ENCODE peak calls at places on chromosomes 7 and 10, in four cellular contexts. S is body of pancreas, C is A549, F is right lobe of liver. I is an unnamed sample.

GRCh38 chr10:119268871-119269506 is 61.6 kb downstream of the GRK5 start:
- DNase-seq in S (no peak), F (no peak), C (no peak), I (peak)

GRCh38 chr7:40758590-40758989 is 623.8 kb downstream of the SUGCT start:
- DNase-seq in F (peak), S (no peak), C (no peak), I (no peak)

GRCh38 chr10:87092861-87093460 is 1.7 kb downstream of the GLUD1 start:
- DNase-seq in C (no peak), F (peak), S (peak), I (peak)

GRCh38 chr10:34814228-34815173 is 595 bp downstream of the PARD3 start:
- DNase-seq in C (peak), F (peak), S (peak), I (peak)

GRCh38 chr10:54372164-54372563 is 428.9 kb downstream of the PCDH15 start:
- DNase-seq in S (no peak), F (no peak), C (no peak), I (no peak)

GRCh38 chr7:130227883-130228575 is 20.4 kb downstream of the SSMEM1 start:
- DNase-seq in F (no peak), C (no peak), S (no peak), I (no peak)

GRCh38 chr7:102203218-102203617 is 83.5 kb upstream of the SH2B2 start:
- DNase-seq in S (no peak), F (no peak), C (no peak), I (no peak)

GRCh38 chr7:96920064-96920463 is 85.3 kb upstream of the DLX6 start:
- DNase-seq in F (no peak), S (no peak), C (no peak), I (no peak)

GRCh38 chr7:98199131-98199530 is 12.1 kb upstream of the BHLHA15 start:
- DNase-seq in C (no peak), S (no peak), F (no peak), I (peak)

GRCh38 chr7:114085592-114086490 is 167.0 kb upstream of the PPP1R3A start:
- DNase-seq in C (peak), S (peak), F (peak), I (peak)

GRCh38 chr10:68406111-68406814 is 814 bp downstream of the RUFY2 start:
- DNase-seq in C (peak), F (peak), S (peak), I (peak)

GRCh38 chr10:507355-507699 is 182.1 kb downstream of the DIP2C start:
- DNase-seq in F (no peak), C (no peak), S (no peak), I (no peak)

GRCh38 chr10:505459-505858 is 184.0 kb downstream of the DIP2C start:
- DNase-seq in S (no peak), F (no peak), C (no peak), I (no peak)

GRCh38 chr10:504131-504611 is 185.3 kb downstream of the DIP2C start:
- DNase-seq in C (no peak), S (no peak), F (no peak), I (no peak)

GRCh38 chr10:506451-507354 is 182.8 kb downstream of the DIP2C start:
- DNase-seq in F (no peak), S (no peak), C (no peak), I (no peak)

GRCh38 chr10:504806-505205 is 184.7 kb downstream of the DIP2C start:
- DNase-seq in C (no peak), S (no peak), F (no peak), I (no peak)
- TF ChIP-seq POLR2A in C (no peak), S (no peak), F (no peak), I (no peak)

GRCh38 chr10:94403823-94404228 is 1.5 kb downstream of the TBC1D12 start:
- DNase-seq in C (no peak), S (no peak), F (no peak), I (no peak)
- TF ChIP-seq POLR2A in C (no peak), S (no peak), F (no peak), I (no peak)

GRCh38 chr10:50885097-50885859 is at the start of gene A1CF:
- DNase-seq in F (peak), S (no peak), C (no peak), I (no peak)
- TF ChIP-seq POLR2A in F (peak), S (peak), C (no peak), I (no peak)

DNA sequence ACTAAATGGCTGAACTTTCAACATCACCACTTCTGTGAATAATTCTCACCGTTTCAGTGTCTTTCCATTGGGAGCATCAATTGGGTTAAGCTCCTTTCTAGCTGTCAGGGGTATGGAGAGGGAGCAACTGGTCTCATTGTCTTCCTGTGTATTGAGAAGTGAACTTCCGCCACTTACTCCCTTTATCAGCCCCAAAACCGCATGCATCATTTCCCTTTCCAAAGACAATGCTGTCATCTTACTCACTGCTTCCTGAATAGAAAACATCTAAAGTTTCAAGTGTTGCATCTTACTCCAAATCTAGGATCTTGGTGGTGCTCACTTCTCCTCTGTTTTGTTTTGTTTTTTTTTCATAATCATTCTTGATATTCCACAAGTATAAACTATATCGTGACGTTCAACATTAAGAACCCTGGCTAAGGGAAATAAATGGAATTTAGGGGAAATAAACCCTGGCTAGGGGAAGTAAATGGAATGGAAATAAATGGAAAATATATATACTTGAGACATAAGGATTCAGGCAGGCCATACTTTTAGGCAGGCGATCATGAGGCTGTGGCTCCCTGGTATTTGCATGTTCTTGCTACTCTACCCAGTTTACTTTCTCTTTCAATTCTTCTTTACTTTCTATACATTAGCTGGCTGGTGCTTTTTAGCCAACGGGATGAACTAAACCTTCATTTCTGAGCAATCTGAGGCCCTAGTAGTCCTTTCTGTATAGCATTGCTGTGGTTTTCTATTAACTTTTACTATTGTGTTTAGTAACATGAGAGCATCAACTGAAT is 371.9 kb downstream of the BMPER start:
- DNase-seq in C (no peak), F (no peak), S (no peak), I (peak)
- TF ChIP-seq POLR2A in C (no peak), F (no peak), S (no peak), I (no peak)

DNA sequence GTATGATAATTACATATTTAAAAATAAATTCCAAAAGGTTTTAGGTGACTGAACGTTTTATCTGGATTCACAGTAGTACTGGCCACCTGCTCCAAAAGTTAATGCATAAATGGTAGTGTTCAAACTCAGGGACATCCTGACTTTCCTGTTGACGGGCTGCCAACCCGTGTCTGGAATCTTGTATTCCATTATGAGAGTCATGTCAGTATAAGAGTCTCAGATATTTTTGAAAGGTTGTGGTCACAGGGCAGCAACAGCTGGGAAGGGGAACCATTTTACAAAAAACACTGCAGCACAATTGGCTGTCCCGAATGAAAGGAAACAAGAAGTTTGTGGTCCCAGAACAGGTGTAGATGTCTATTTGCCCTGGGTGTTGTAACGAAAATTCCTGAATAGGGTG is 2.8 kb downstream of the TDRD1 start:
- DNase-seq in C (no peak), F (no peak), S (peak), I (no peak)
- TF ChIP-seq POLR2A in C (no peak), F (no peak), S (no peak), I (no peak)

DNA sequence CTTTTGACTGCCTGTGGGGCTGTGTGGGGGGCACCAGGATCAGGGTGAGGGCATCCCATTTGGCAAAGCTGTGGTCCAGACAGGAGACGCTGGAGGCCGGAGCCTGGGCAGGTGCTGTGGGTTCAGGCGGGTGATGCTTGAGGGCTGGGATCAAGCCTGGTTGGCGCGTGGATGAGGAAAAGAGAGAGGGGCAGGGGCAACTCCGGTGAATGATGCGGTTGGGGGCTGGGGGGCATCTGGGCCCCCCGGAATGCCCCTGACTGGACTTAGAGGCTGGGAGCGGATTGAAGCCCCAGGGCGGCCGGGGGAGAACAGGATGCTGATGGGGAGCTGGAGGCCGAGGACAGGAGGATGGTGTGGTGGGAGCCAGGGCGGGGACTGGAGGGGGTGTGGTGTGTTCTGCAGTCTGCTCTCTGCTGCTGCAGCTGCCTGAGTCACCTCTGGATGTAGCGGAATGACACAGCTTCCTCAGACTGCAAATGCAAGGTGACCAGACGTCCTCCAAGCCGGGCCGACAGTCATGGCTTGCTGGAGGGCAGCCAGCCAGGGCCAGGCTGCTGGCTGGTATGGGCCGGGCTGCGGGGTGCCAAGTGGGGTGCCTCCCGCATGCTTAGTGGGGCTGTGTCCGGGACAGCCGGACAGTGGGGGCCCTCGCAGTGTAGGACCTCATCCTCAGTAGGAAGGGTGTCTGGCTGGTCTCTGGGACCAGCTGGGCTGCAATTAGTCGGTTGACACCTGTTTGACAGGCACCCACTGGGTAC is 3.2 kb downstream of the MAFK start:
- DNase-seq in F (no peak), S (peak), C (peak), I (peak)
- TF ChIP-seq POLR2A in F (no peak), S (peak), C (no peak), I (peak)

DNA sequence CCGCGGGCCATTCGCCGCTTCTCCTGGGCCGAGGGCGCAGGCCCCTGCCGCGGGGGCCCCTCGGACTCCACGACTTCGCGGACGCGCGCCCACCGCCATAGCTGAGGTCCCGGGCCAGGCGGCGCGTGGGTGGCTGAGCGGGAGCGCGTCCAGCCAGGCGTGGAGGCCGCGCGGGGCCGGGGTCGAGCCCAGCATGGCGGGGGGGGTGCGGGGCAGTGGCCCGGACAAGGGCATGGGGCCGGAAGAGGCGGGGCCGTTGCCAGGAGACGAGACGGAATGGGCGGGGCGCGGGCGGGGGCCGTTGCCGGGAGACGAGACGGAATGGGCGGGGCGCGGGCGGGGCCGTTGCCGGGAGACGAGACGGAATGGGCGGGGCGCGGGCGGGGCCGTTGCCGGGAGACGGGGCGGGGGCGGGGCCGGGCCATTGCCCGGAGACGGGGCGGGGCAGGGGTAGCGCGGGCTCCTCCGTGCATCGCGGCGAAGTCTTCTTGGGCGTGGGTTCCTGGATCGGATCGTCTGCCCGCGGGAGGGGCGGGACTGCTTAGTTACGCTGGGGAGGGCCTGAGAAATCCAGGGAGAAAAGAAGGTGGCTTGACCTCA is 14.8 kb downstream of the ADAM8 start:
- DNase-seq in F (peak), S (peak), C (peak), I (peak)
- TF ChIP-seq POLR2A in F (peak), S (peak), C (peak), I (peak)

DNA sequence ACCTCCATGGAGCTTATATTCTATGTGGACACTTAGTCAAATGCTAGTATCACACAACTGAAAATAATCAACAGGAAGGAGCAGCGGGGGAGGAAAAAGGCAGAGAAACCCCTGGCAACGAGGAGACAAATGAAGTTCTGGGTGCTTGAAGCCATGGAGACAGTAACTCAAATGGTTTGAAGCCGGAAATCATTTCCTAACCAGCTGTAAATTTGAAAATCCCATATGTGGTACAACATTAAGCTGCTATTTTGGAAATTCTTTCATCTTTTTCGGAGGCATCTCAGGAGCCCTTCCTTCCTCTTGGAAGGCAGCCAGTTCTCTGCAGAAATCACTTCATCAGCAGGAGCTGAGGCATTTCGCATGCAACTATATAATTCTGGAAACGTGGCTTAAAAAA is 91.4 kb downstream of the PPP1R3C start:
- DNase-seq in F (no peak), C (no peak), S (no peak), I (no peak)
- TF ChIP-seq POLR2A in F (no peak), C (no peak), S (no peak), I (no peak)

I was measured in IMR-90.